ENCODE peak calls at places on chromosome 3, in four cellular contexts. E, C, Z and R are unnamed samples.

GRCh38 chr3:197367081-197367780 is 68.8 kb upstream of the DLG1 start:
- DNase-seq in C (no peak), E (no peak), Z (no peak), R (peak; percentile 47)

GRCh38 chr3:60932669-60933068 is 318.6 kb downstream of the FHIT start:
- DNase-seq in E (no peak), Z (no peak), C (no peak), R (no peak)

GRCh38 chr3:197003461-197004385 is 25.9 kb downstream of the MELTF start:
- DNase-seq in C (peak; percentile 41), E (no peak), Z (peak; percentile 35), R (no peak)

GRCh38 chr3:131883711-131884407 is 151.0 kb downstream of the CPNE4 start:
- DNase-seq in C (no peak), E (no peak), Z (no peak), R (no peak)

GRCh38 chr3:158200973-158201372 is 91.1 kb downstream of the RSRC1 start:
- DNase-seq in E (no peak), C (no peak), Z (no peak), R (no peak)

GRCh38 chr3:50585919-50586762 is 16.8 kb downstream of the HEMK1 start:
- DNase-seq in E (no peak), Z (no peak), C (no peak), R (no peak)

GRCh38 chr3:65635661-65636060 is 403.1 kb downstream of the MAGI1 start:
- DNase-seq in Z (no peak), E (no peak), C (no peak), R (no peak)

GRCh38 chr3:61278713-61279112 is 27.5 kb upstream of the FHIT start:
- DNase-seq in Z (no peak), C (no peak), E (no peak), R (no peak)

GRCh38 chr3:178971614-178972013 is 100.0 kb downstream of the ZMAT3 start:
- DNase-seq in C (no peak), Z (no peak), E (no peak), R (no peak)

GRCh38 chr3:119562307-119562961 is 3.0 kb upstream of the CD80 start:
- DNase-seq in E (no peak), Z (no peak), C (no peak), R (no peak)

GRCh38 chr3:127365383-127365782 is 77.5 kb upstream of the PRR20G start:
- DNase-seq in C (no peak), Z (no peak), E (no peak), R (no peak)

GRCh38 chr3:183564046-183564445 is 8.5 kb upstream of the KLHL6 start:
- DNase-seq in Z (no peak), C (no peak), E (no peak), R (no peak)

GRCh38 chr3:39332525-39332924 is 3.0 kb downstream of the CCR8 start:
- DNase-seq in E (no peak), C (no peak), Z (no peak), R (no peak)

GRCh38 chr3:172524611-172525010 is 1.4 kb upstream of the TNFSF10 start:
- DNase-seq in E (no peak), Z (no peak), C (no peak), R (no peak)

GRCh38 chr3:52247455-52248164 is 2.1 kb downstream of the PPM1M start:
- DNase-seq in C (no peak), Z (no peak), E (no peak), R (peak; percentile 53)

GRCh38 chr3:100040446-100040845 is 73.9 kb downstream of the FILIP1L start:
- DNase-seq in E (no peak), Z (no peak), C (no peak), R (peak; percentile 78)

GRCh38 chr3:114444216-114444615 is 150.4 kb downstream of the TIGIT start:
- DNase-seq in C (no peak), E (no peak), Z (no peak), R (no peak)

GRCh38 chr3:133841196-133841595 is 35.6 kb downstream of the SRPRB start:
- DNase-seq in C (no peak), Z (no peak), E (no peak), R (no peak)
- H3K4me3 ChIP-seq in C (no peak overlapping the region), Z (no peak overlapping the region), E (no peak overlapping the region), R (no peak overlapping the region)

GRCh38 chr3:149832086-149832485 is 19.1 kb downstream of the RNF13 start:
- DNase-seq in E (no peak), Z (no peak), C (no peak), R (no peak)

GRCh38 chr3:149833241-149833640 is 20.2 kb downstream of the RNF13 start:
- DNase-seq in C (no peak), Z (no peak), E (no peak), R (no peak)

GRCh38 chr3:149828390-149828789 is 15.4 kb downstream of the RNF13 start:
- DNase-seq in C (no peak), Z (no peak), E (no peak), R (no peak)

GRCh38 chr3:149831321-149831720 is 18.3 kb downstream of the RNF13 start:
- DNase-seq in C (no peak), Z (no peak), E (no peak), R (no peak)

GRCh38 chr3:149830902-149831301 is 17.9 kb downstream of the RNF13 start:
- DNase-seq in E (no peak), Z (no peak), C (no peak), R (no peak)
- H3K4me3 ChIP-seq in E (no peak overlapping the region), Z (no peak overlapping the region), C (no peak overlapping the region), R (no peak overlapping the region)

DNA sequence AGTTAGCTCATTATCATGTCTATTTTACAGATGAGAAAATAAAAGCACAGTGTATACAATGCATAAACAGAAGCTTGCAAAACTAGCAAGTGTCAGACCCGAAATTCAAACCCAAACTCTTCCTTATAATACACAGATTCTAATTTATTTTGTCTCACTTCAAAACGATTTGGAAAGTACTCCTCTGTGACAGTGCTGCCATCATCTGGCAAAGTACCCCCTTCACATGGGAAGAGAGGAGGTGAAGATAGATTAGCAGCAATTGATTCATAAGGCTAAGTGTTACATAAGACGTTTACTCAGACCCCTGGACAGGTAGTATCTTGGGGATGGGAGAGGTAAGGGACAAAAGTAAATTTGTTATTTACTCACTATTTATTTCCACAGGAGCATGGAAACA is 744.0 kb upstream of the SGO1 start:
- DNase-seq in C (no peak), Z (no peak), E (no peak), R (no peak)
- H3K4me3 ChIP-seq in C (no peak overlapping the region), Z (no peak overlapping the region), E (no peak overlapping the region), R (no peak overlapping the region)

DNA sequence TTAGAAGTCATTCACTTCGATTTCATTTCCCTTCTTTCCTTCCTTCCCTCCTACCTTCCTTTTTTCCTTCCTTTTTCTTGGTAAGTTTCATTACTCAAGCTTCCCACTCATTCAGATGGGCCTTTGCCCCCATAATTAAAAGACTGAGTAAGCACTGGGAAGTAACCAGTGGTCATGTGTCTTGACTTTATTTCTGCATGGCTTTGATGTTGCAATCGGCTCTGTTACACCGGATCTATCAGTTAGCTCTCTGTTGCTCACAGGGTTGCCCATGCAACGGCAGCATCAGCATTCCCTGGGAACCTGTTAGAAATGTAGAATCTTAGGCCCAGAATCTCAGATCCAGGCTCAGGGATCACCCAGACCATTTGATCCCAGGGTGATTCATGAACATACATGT is 25.6 kb upstream of the LARS2 start:
- DNase-seq in E (no peak), C (no peak), Z (no peak), R (no peak)
- H3K4me3 ChIP-seq in E (no peak overlapping the region), C (no peak overlapping the region), Z (no peak overlapping the region), R (no peak overlapping the region)

GRCh38 chr3:140760324-140761075 is 82.6 kb downstream of the TRIM42 start:
- DNase-seq in Z (no peak), C (no peak), E (no peak), R (no peak)

GRCh38 chr3:140756240-140757016 is 78.6 kb downstream of the TRIM42 start:
- DNase-seq in E (no peak), Z (no peak), C (no peak), R (no peak)

GRCh38 chr3:140753865-140754754 is 76.2 kb downstream of the TRIM42 start:
- DNase-seq in Z (no peak), E (no peak), C (no peak), R (no peak)

GRCh38 chr3:140762751-140763150 is 84.9 kb downstream of the TRIM42 start:
- DNase-seq in C (no peak), E (no peak), Z (no peak), R (no peak)

GRCh38 chr3:140758791-140759444 is 81.1 kb downstream of the TRIM42 start:
- DNase-seq in E (no peak), Z (no peak), C (no peak), R (no peak)
- H3K4me3 ChIP-seq in E (no peak overlapping the region), Z (no peak overlapping the region), C (no peak overlapping the region), R (no peak overlapping the region)

GRCh38 chr3:186886202-186886820 is 43.8 kb downstream of the ADIPOQ start:
- DNase-seq in C (no peak), Z (no peak), E (no peak), R (no peak)
- H3K4me3 ChIP-seq in C (no peak overlapping the region), Z (no peak overlapping the region), E (no peak overlapping the region), R (no peak overlapping the region)

DNA sequence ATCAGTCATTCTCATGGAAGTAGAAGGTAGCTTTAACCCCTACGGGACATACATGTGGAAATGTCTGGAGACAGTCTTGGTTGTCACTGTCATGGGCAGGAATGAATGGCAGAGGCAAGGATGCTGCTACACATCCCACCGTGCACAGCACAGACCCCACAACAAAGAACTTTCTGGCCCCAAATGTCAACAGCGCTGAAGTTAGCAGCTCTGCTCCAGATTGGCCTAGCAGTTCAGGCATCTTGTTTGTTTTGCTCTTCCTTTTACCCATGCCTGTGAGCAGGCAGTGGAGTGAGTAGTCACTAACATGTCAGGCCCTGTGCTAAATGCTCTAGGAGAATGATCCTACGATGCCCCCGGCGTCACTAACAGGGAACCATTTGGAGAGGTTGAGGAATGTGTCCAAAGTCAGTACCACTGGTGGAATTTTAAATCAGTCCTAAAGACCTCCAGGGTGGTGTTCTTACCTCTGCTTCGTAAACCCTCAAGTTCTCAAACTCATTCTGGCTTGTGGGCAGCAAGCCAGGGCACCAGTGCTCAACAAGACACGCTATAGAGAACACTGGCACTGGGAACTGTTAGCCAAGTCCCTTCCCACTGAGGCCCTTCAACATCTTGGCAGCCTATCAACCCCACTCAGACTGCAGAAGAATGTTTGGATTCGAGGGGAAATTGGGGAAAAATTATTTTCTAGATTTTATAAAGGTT is 142.2 kb downstream of the FOXP1 start:
- DNase-seq in Z (no peak), E (no peak), C (no peak), R (no peak)
- H3K4me3 ChIP-seq in Z (no peak overlapping the region), E (no peak overlapping the region), C (no peak overlapping the region), R (no peak overlapping the region)

GRCh38 chr3:117603097-117603496 is 893.5 kb downstream of the TUSC7 start:
- DNase-seq in E (no peak), Z (no peak), C (no peak), R (no peak)
- H3K4me3 ChIP-seq in E (no peak overlapping the region), Z (no peak overlapping the region), C (no peak overlapping the region), R (no peak overlapping the region)